ENCODE peak calls at places on chromosomes 12 and 14, in four cellular contexts. E is stimulated activated CD4-positive, alpha-beta T cell treated with anti-CD3 and anti-CD28 coated beads, Interleukin-4, amount 100 ng/mL, for 24 hours; Q is ACHN; G is lower lobe of right lung. B is an unnamed sample.

GRCh38 chr14:65993996-65994395 is 492.2 kb upstream of the CCDC196 start:
- DNase-seq in E (no peak), Q (no peak), G (no peak), B (no peak)

GRCh38 chr12:27844427-27845090 is 64.5 kb upstream of the MANSC4 start:
- DNase-seq in E (no peak), Q (no peak), G (no peak), B (no peak)

GRCh38 chr12:92905811-92906554 is 23.1 kb downstream of the EEA1 start:
- DNase-seq in E (no peak), Q (no peak), G (no peak), B (no peak)

GRCh38 chr14:105168496-105168978 is at the start of gene JAG2:
- DNase-seq in E (peak; percentile 60), Q (peak; percentile 39), G (peak; percentile 78), B (peak; percentile 79)

GRCh38 chr12:42474391-42474790 is 115.2 kb downstream of the PRICKLE1 start:
- DNase-seq in E (no peak), Q (peak; percentile 64), G (no peak), B (no peak)

GRCh38 chr12:117643971-117644370 is 282.5 kb upstream of the NOS1 start:
- DNase-seq in E (no peak), Q (no peak), G (no peak), B (no peak)

GRCh38 chr12:120261951-120262851 is 3.3 kb downstream of the PXN start:
- DNase-seq in E (peak; percentile 21), Q (no peak), G (no peak), B (no peak)

GRCh38 chr12:54036620-54037359 is 3.9 kb downstream of the HOXC5 start:
- DNase-seq in E (no peak), Q (peak; percentile 97), G (no peak), B (no peak)

GRCh38 chr14:25003537-25003936 is 46.4 kb downstream of the STXBP6 start:
- DNase-seq in E (no peak), Q (no peak), G (no peak), B (no peak)

GRCh38 chr14:29805415-29806123 is 122.1 kb downstream of the PRKD1 start:
- DNase-seq in E (no peak), Q (peak; percentile 76), G (peak; percentile 53), B (no peak)

B was measured in SJSA1.